ENCODE peak calls at places on chromosome X, in four cellular contexts. One of them, this sample, is unnamed.

GRCh38 chrX:156003486-156004185 is 6.1 kb downstream of the IL9R start:
- DNase-seq in H1: no peak
- DNase-seq in K562: no peak
- DNase-seq in HepG2: no peak
- DNase-seq in this sample: no peak

GRCh38 chrX:38627683-38628082 is 66.3 kb downstream of the TSPAN7 start:
- DNase-seq in H1: no peak
- DNase-seq in K562: peak; percentile 61
- DNase-seq in HepG2: peak; percentile 45
- DNase-seq in this sample: peak; percentile 29

GRCh38 chrX:24305905-24306304 is 8.0 kb downstream of the SUPT20HL2 start:
- DNase-seq in H1: no peak
- DNase-seq in K562: no peak
- DNase-seq in HepG2: no peak
- DNase-seq in this sample: no peak

GRCh38 chrX:57677132-57677858 is 2.8 kb downstream of the NLRP2B start:
- DNase-seq in H1: no peak
- DNase-seq in K562: no peak
- DNase-seq in HepG2: no peak
- DNase-seq in this sample: no peak

GRCh38 chrX:53990201-53990600 is 54.1 kb downstream of the PHF8 start:
- DNase-seq in H1: no peak
- DNase-seq in K562: no peak
- DNase-seq in HepG2: no peak
- DNase-seq in this sample: no peak

GRCh38 chrX:16870861-16871584 is 861 bp upstream of the RBBP7 start:
- DNase-seq in H1: peak; percentile 61
- DNase-seq in K562: no peak
- DNase-seq in HepG2: no peak
- DNase-seq in this sample: peak; percentile 13

GRCh38 chrX:13938766-13939530 is 90.7 kb downstream of the GEMIN8 start:
- DNase-seq in H1: peak; percentile 54
- DNase-seq in K562: no peak
- DNase-seq in HepG2: no peak
- DNase-seq in this sample: no peak

GRCh38 chrX:110081740-110082139 is 78.8 kb downstream of the TMEM164 start:
- DNase-seq in H1: no peak
- DNase-seq in K562: no peak
- DNase-seq in HepG2: no peak
- DNase-seq in this sample: peak; percentile 65

GRCh38 chrX:28981952-28982351 is 394.7 kb downstream of the IL1RAPL1 start:
- DNase-seq in H1: no peak
- DNase-seq in K562: no peak
- DNase-seq in HepG2: no peak
- DNase-seq in this sample: no peak

DNA sequence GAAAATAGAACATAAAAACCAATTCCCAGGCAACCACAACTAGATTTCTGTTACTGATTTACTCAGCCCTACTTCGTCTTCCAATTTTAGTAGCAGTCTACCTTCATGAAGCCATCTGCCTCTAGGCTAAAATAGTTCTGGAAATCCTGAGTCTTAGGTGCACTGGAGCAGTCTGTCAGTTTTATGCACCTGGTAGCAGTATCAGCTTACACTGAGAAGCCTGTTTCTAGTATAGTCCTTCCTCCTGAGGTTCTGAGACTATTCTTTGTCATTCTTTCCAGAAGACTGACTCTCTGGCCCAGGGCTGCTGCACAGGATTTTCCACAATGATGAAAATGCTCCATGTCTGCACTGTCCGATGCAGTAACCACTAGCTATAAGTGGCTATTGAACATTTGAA is 16.9 kb upstream of the HPRT1 start:
- DNase-seq in H1: no peak
- DNase-seq in K562: no peak
- DNase-seq in HepG2: no peak
- DNase-seq in this sample: no peak
- TF ChIP-seq JUN in H1: no peak
- TF ChIP-seq JUN in K562: no peak
- TF ChIP-seq JUN in HepG2: no peak
- TF ChIP-seq JUN in this sample: no peak

GRCh38 chrX:19514791-19515614 is at the start of gene MAP3K15:
- DNase-seq in H1: peak; percentile 56
- DNase-seq in K562: peak; percentile 31
- DNase-seq in HepG2: peak; percentile 13
- DNase-seq in this sample: peak; percentile 2

GRCh38 chrX:19513383-19513782 is 1.9 kb downstream of the MAP3K15 start:
- DNase-seq in H1: no peak
- DNase-seq in K562: no peak
- DNase-seq in HepG2: peak; percentile 53
- DNase-seq in this sample: no peak

GRCh38 chrX:19512961-19513360 is 2.3 kb downstream of the MAP3K15 start:
- DNase-seq in H1: no peak
- DNase-seq in K562: no peak
- DNase-seq in HepG2: no peak
- DNase-seq in this sample: no peak

GRCh38 chrX:19517965-19518364 is 2.7 kb upstream of the MAP3K15 start:
- DNase-seq in H1: no peak
- DNase-seq in K562: no peak
- DNase-seq in HepG2: no peak
- DNase-seq in this sample: no peak

GRCh38 chrX:19515615-19516105 is 352 bp upstream of the MAP3K15 start:
- DNase-seq in H1: no peak
- DNase-seq in K562: no peak
- DNase-seq in HepG2: no peak
- DNase-seq in this sample: no peak
- TF ChIP-seq EZH2 in H1: no peak
- TF ChIP-seq EZH2 in K562: no peak
- TF ChIP-seq EZH2 in HepG2: no peak
- TF ChIP-seq EZH2 in this sample: no peak

GRCh38 chrX:154349979-154350378 is 24.5 kb downstream of the FLNA start:
- DNase-seq in H1: no peak
- DNase-seq in K562: no peak
- DNase-seq in HepG2: no peak
- DNase-seq in this sample: no peak
- TF ChIP-seq JUN in H1: no peak
- TF ChIP-seq JUN in K562: no peak
- TF ChIP-seq JUN in HepG2: no peak
- TF ChIP-seq JUN in this sample: no peak

DNA sequence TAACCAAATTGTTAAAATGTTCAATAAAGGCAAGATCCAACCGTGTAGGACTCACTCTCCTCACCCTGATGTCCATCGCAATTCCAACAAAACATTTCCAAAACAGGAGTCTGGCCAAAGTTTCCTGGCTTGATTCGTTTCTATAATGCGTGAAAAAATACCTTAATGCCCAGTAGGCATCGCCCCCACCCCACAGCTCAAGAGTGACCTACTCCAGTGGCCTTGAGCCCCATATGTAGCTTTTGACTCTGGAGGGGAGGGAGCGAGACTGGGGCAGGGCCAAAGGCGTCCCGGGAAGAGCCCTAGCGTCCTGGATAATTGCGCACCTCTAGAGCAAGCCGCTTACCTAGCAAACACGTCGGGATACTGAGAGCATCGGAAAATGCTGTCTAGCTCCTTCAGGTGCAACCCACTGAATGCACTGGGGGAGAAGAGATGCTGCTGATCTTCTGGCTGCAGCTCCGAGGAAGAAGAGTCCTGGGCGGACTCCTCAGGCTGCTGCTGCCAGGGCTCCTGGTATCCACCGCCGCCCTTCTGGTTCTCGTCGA is 55.6 kb upstream of the NKAP start:
- DNase-seq in H1: peak; percentile 51
- DNase-seq in K562: no peak
- DNase-seq in HepG2: no peak
- DNase-seq in this sample: no peak
- TF ChIP-seq EZH2 in H1: peak; percentile 16
- TF ChIP-seq EZH2 in K562: no peak
- TF ChIP-seq EZH2 in HepG2: no peak
- TF ChIP-seq EZH2 in this sample: peak; percentile 57

GRCh38 chrX:47146936-47147859 is 2.2 kb downstream of the RBM10 start:
- DNase-seq in H1: no peak
- DNase-seq in K562: no peak
- DNase-seq in HepG2: no peak
- DNase-seq in this sample: no peak

GRCh38 chrX:47146121-47146935 is 1.3 kb downstream of the RBM10 start:
- DNase-seq in H1: no peak
- DNase-seq in K562: no peak
- DNase-seq in HepG2: no peak
- DNase-seq in this sample: no peak

GRCh38 chrX:47151428-47151827 is 6.4 kb downstream of the RBM10 start:
- DNase-seq in H1: no peak
- DNase-seq in K562: no peak
- DNase-seq in HepG2: no peak
- DNase-seq in this sample: no peak

GRCh38 chrX:47145408-47146120 is 543 bp downstream of the RBM10 start:
- DNase-seq in H1: no peak
- DNase-seq in K562: peak; percentile 55
- DNase-seq in HepG2: no peak
- DNase-seq in this sample: no peak

DNA sequence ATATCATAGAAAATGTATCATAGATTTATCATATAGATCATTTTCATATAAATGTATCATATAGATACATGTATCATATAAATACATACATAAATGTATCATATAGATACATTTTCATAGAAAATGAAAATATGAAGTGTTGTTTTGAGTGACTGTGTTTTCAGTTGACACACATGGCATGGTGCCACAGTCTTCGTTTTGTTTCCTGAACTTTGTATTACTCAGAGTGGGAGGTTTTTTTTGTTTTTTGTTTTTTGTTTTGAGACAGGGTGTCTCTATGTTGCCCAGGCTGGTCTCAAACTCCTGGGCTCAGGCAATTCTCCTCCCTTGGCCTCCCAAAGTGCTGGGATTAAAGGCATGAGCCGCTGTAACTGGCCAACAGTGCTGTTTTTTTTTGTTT is 3.9 kb downstream of the RBM10 start:
- DNase-seq in H1: no peak
- DNase-seq in K562: no peak
- DNase-seq in HepG2: no peak
- DNase-seq in this sample: peak; percentile 68
- TF ChIP-seq JUN in H1: no peak
- TF ChIP-seq JUN in K562: no peak
- TF ChIP-seq JUN in HepG2: no peak
- TF ChIP-seq JUN in this sample: no peak

GRCh38 chrX:15854080-15854655 is 445 bp downstream of the AP1S2 start:
- DNase-seq in H1: peak; percentile 58
- DNase-seq in K562: peak; percentile 60
- DNase-seq in HepG2: peak; percentile 24
- DNase-seq in this sample: no peak

GRCh38 chrX:15855562-15856256 is 1.1 kb upstream of the AP1S2 start:
- DNase-seq in H1: no peak
- DNase-seq in K562: peak; percentile 9
- DNase-seq in HepG2: no peak
- DNase-seq in this sample: peak; percentile 14

GRCh38 chrX:15853586-15854079 is 980 bp downstream of the AP1S2 start:
- DNase-seq in H1: no peak
- DNase-seq in K562: no peak
- DNase-seq in HepG2: no peak
- DNase-seq in this sample: peak; percentile 25

GRCh38 chrX:15856580-15856979 is 2.0 kb upstream of the AP1S2 start:
- DNase-seq in H1: no peak
- DNase-seq in K562: no peak
- DNase-seq in HepG2: no peak
- DNase-seq in this sample: no peak

DNA sequence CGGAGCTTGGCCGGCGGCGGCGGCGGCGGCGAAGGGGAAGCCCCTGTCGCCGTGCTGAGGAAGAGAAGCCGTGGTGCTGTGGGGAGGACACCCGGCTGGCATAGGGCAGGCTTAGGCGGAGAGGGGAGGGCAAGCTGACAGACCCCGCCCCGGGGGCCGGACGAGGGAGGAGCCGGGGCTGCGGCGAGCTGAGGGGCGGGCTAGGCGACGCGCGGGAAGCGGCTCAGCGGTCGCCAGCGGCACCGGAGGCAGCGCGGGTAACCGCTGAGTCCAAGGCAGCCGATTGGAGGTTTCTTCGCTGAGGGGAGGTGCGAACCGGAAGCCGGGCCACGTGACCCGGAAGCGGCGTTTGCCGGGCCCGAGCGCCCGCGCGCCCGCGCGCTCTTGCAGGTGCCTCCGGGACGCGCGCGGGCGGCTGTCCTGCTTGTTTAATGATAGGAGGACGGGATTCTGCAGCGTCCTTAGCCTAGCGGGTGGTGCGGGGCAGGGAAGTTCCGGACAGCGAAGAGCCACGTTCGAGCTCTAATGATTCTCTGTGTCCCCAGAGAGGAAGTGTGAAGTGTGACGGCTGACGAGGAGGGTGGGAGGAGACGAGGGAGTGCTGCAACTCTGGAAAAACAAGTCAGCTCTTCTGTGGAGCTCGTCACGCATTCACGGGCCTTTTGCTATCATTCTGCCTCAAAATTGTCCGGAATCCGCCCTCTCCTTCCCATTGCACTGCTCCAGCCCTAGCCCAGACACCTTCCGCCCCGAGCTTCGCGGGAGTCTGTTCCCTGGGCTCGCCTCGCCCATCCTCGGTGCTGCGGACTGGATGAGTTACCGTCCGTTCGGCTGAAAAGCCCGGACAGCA is at the start of gene AP1S2:
- DNase-seq in H1: peak; percentile 85
- DNase-seq in K562: peak; percentile 85
- DNase-seq in HepG2: peak; percentile 80
- DNase-seq in this sample: peak; percentile 95
- TF ChIP-seq EZH2 in H1: no peak
- TF ChIP-seq EZH2 in K562: no peak
- TF ChIP-seq EZH2 in HepG2: no peak
- TF ChIP-seq EZH2 in this sample: no peak

This sample was measured in endothelial cell of umbilical vein.